ENCODE peak calls at places on chromosomes 7 and 10, in four cellular contexts. U is foreskin fibroblast, Q is adrenal gland, K is mammary epithelial cell. Y is an unnamed sample.

GRCh38 chr7:44043902-44044301 is 600 bp upstream of the DBNL start:
- DNase-seq in U (no peak), K (no peak), Q (no peak), Y (no peak)

GRCh38 chr10:87750001-87750651 is 67.9 kb downstream of the ATAD1 start:
- DNase-seq in Q (no peak), U (peak), K (no peak), Y (peak)

GRCh38 chr10:124647421-124648130 is 96.6 kb downstream of the FAM53B start:
- DNase-seq in Q (no peak), U (peak), K (peak), Y (peak)

GRCh38 chr7:100965723-100966541 is 3.4 kb upstream of the MUC12 start:
- DNase-seq in Q (peak), U (peak), K (peak), Y (no peak)

GRCh38 chr10:110684800-110685446 is 40.8 kb downstream of the RBM20 start:
- DNase-seq in U (peak), Q (no peak), K (no peak), Y (no peak)

GRCh38 chr10:8463853-8464252 is 409.4 kb downstream of the GATA3 start:
- DNase-seq in K (no peak), Q (no peak), U (no peak), Y (no peak)

GRCh38 chr7:66307591-66308215 is 102.6 kb downstream of the TPST1 start:
- DNase-seq in K (no peak), Q (peak), U (peak), Y (no peak)

GRCh38 chr7:41693150-41693997 is 9.5 kb downstream of the INHBA start:
- DNase-seq in U (peak), Q (no peak), K (no peak), Y (no peak)

GRCh38 chr7:46494441-46494840 is 573.4 kb upstream of the IGFBP3 start:
- DNase-seq in K (no peak), Q (no peak), U (peak), Y (no peak)

GRCh38 chr7:76260171-76260703 is 42.2 kb upstream of the HSPB1 start:
- DNase-seq in K (no peak), Q (no peak), U (peak), Y (no peak)

GRCh38 chr10:126459878-126460481 is 71.7 kb upstream of the ADAM12 start:
- DNase-seq in U (peak), K (peak), Q (no peak), Y (peak)

GRCh38 chr7:81745706-81746105 is 24.1 kb downstream of the HGF start:
- DNase-seq in K (no peak), U (no peak), Q (no peak), Y (no peak)

GRCh38 chr10:27360581-27361172 is 120.1 kb upstream of the ACBD5 start:
- DNase-seq in U (peak), Q (peak), K (peak), Y (peak)

GRCh38 chr10:5710854-5711253 is 26.2 kb downstream of the TASOR2 start:
- DNase-seq in K (no peak), Q (no peak), U (no peak), Y (no peak)

GRCh38 chr7:131188367-131189339 is 139.0 kb upstream of the MKLN1 start:
- DNase-seq in U (peak), K (peak), Q (no peak), Y (peak)

GRCh38 chr7:98229991-98230745 is 18.9 kb downstream of the BHLHA15 start:
- DNase-seq in Q (no peak), K (no peak), U (no peak), Y (no peak)

GRCh38 chr10:16765532-16766365 is 51.5 kb downstream of the RSU1 start:
- DNase-seq in U (no peak), K (no peak), Q (no peak), Y (no peak)

GRCh38 chr7:157560710-157561522 is 224.1 kb downstream of the DNAJB6 start:
- DNase-seq in K (no peak), U (no peak), Q (no peak), Y (no peak)

GRCh38 chr10:69541463-69541862 is 31.8 kb downstream of the NEUROG3 start:
- DNase-seq in Q (no peak), U (no peak), K (no peak), Y (no peak)

GRCh38 chr7:142158741-142159496 is 47.4 kb downstream of the MGAM2 start:
- DNase-seq in K (peak), U (no peak), Q (no peak), Y (no peak)

GRCh38 chr7:2248984-2249694 is 7.1 kb downstream of the NUDT1 start:
- DNase-seq in Q (peak), K (peak), U (peak), Y (peak)

GRCh38 chr7:94957041-94957440 is 49.6 kb downstream of the PPP1R9A start:
- DNase-seq in K (no peak), U (no peak), Q (no peak), Y (no peak)

GRCh38 chr10:32190890-32191491 is 134.8 kb upstream of the KIF5B start:
- DNase-seq in U (peak), Q (no peak), K (peak), Y (no peak)

GRCh38 chr7:19114591-19114855 is 2.9 kb downstream of the TWIST1 start:
- DNase-seq in K (no peak), U (peak), Q (no peak), Y (no peak)

GRCh38 chr10:109886788-109887155 is 36.5 kb downstream of the XPNPEP1 start:
- DNase-seq in U (peak), K (no peak), Q (no peak), Y (no peak)

GRCh38 chr10:110534571-110534970 is 32.9 kb upstream of the SMC3 start:
- DNase-seq in K (no peak), U (no peak), Q (no peak), Y (no peak)

GRCh38 chr7:156113733-156114132 is 301.5 kb upstream of the SHH start:
- DNase-seq in K (no peak), U (no peak), Q (no peak), Y (no peak)

GRCh38 chr7:117949232-117949631 is 76.0 kb upstream of the CTTNBP2 start:
- DNase-seq in K (peak), Q (no peak), U (no peak), Y (no peak)
- TF ChIP-seq CTCF in K (peak), Q (no peak), U (no peak), Y (no peak)

GRCh38 chr7:97020601-97021442 is 3.8 kb downstream of the DLX5 start:
- DNase-seq in Q (no peak), K (no peak), U (no peak), Y (no peak)
- H3K4me3 ChIP-seq in Q (no peak), K (no peak), U (no peak), Y (no peak)

DNA sequence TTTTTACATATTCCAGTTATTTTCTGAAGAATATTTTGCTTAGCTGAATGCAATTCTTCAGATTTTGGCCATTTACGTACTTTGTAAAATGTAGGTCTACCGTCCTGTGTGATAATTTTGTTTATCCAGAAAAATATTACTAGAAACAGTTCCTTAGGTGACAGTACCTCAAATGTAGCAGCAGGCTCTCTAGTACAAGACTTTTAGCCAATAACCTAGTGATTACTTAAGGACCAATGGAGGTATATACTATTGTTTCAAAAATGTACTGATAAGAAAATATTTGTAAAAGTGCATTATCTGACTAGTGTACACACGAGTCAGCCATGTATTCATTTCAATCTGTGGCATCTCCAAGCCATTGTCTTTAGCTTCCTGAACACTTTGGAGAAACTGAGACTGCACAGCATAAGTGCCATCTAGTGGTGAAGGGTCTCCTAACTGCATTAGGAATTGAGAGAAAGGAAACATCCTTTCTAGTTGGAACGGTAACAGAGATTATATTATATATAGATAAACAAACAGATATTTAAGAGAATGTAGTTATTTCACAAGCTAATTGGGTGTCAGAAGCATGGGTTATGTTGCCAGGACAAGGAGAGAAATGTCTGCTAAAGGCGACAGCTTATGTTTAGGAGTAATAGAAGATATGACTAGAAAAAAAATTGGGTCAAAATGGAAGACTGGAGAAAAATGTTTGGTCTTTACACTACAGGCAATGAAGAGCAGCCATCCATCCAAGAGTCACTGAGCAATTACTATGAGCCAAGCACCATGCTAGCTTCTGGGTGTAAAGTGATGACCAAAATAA is 23.7 kb downstream of the RTKN2 start:
- DNase-seq in Q (peak), U (peak), K (peak), Y (peak)
- TF ChIP-seq CTCF in Q (peak), U (peak), K (peak), Y (peak)

GRCh38 chr10:80498833-80499671 is 38.6 kb upstream of the SH2D4B start:
- DNase-seq in K (peak), U (peak), Q (peak), Y (peak)
- H3K4me3 ChIP-seq in K (no peak), U (no peak), Q (no peak), Y (no peak)

Y was measured in HFF-Myc.